ENCODE peak calls at places on chromosomes 7 and 10, in seven cellular contexts. One of them, this sample, is unnamed. For H3K27me3, the result is how much of the 10 kb centered on the place peaks cover.

GRCh38 chr7:37198906-37199485 is 249.7 kb downstream of the ELMO1 start:
- DNase-seq in Peyer's patch: peak
- DNase-seq in adrenal gland: peak
- DNase-seq in tibial artery: peak
- DNase-seq in upper lobe of right lung: peak
- DNase-seq in CD8-positive, alpha-beta T cell: peak
- DNase-seq in cardiac muscle cell: peak
- DNase-seq in this sample: peak

GRCh38 chr7:28955356-28955722 is 2.8 kb downstream of the TRIL start:
- DNase-seq in Peyer's patch: no peak
- DNase-seq in adrenal gland: no peak
- DNase-seq in cardiac muscle cell: no peak
- DNase-seq in tibial artery: no peak
- DNase-seq in upper lobe of right lung: no peak
- DNase-seq in CD8-positive, alpha-beta T cell: no peak
- DNase-seq in this sample: no peak

GRCh38 chr10:15200626-15201025 is 32.1 kb upstream of the NMT2 start:
- DNase-seq in adrenal gland: no peak
- DNase-seq in upper lobe of right lung: no peak
- DNase-seq in Peyer's patch: no peak
- DNase-seq in cardiac muscle cell: peak
- DNase-seq in tibial artery: no peak
- DNase-seq in CD8-positive, alpha-beta T cell: no peak
- DNase-seq in this sample: no peak

GRCh38 chr7:31443457-31443856 is 70.4 kb upstream of the ITPRID1 start:
- DNase-seq in adrenal gland: peak
- DNase-seq in cardiac muscle cell: peak
- DNase-seq in Peyer's patch: peak
- DNase-seq in tibial artery: no peak
- DNase-seq in upper lobe of right lung: no peak
- DNase-seq in CD8-positive, alpha-beta T cell: no peak
- DNase-seq in this sample: no peak

GRCh38 chr7:94509264-94509878 is at the start of gene CASD1:
- DNase-seq in CD8-positive, alpha-beta T cell: peak
- DNase-seq in Peyer's patch: peak
- DNase-seq in cardiac muscle cell: no peak
- DNase-seq in adrenal gland: peak
- DNase-seq in upper lobe of right lung: peak
- DNase-seq in tibial artery: peak
- DNase-seq in this sample: peak

GRCh38 chr10:124975977-124976514 is 34.1 kb downstream of the ZRANB1 start:
- DNase-seq in adrenal gland: no peak
- DNase-seq in cardiac muscle cell: peak
- DNase-seq in tibial artery: no peak
- DNase-seq in CD8-positive, alpha-beta T cell: no peak
- DNase-seq in Peyer's patch: no peak
- DNase-seq in upper lobe of right lung: no peak
- DNase-seq in this sample: no peak

GRCh38 chr10:63391812-63392211 is 74.0 kb downstream of the JMJD1C start:
- DNase-seq in CD8-positive, alpha-beta T cell: no peak
- DNase-seq in tibial artery: no peak
- DNase-seq in adrenal gland: no peak
- DNase-seq in upper lobe of right lung: no peak
- DNase-seq in cardiac muscle cell: peak
- DNase-seq in Peyer's patch: no peak
- DNase-seq in this sample: no peak

GRCh38 chr7:88311675-88312036 is 5.0 kb upstream of the STEAP4 start:
- DNase-seq in adrenal gland: peak
- DNase-seq in tibial artery: no peak
- DNase-seq in cardiac muscle cell: peak
- DNase-seq in Peyer's patch: no peak
- DNase-seq in upper lobe of right lung: no peak
- DNase-seq in CD8-positive, alpha-beta T cell: no peak
- DNase-seq in this sample: no peak

GRCh38 chr7:36037121-36037662 is 115.9 kb upstream of the EEPD1 start:
- DNase-seq in Peyer's patch: peak
- DNase-seq in tibial artery: peak
- DNase-seq in adrenal gland: peak
- DNase-seq in upper lobe of right lung: no peak
- DNase-seq in CD8-positive, alpha-beta T cell: no peak
- DNase-seq in cardiac muscle cell: peak
- DNase-seq in this sample: peak

GRCh38 chr10:131742371-131743000 is 158.3 kb upstream of the PPP2R2D start:
- DNase-seq in upper lobe of right lung: peak
- DNase-seq in tibial artery: peak
- DNase-seq in cardiac muscle cell: no peak
- DNase-seq in Peyer's patch: peak
- DNase-seq in adrenal gland: no peak
- DNase-seq in CD8-positive, alpha-beta T cell: no peak
- DNase-seq in this sample: no peak

GRCh38 chr10:33381897-33382578 is 47.6 kb upstream of the NRP1 start:
- DNase-seq in adrenal gland: no peak
- DNase-seq in cardiac muscle cell: peak
- DNase-seq in upper lobe of right lung: no peak
- DNase-seq in tibial artery: no peak
- DNase-seq in Peyer's patch: peak
- DNase-seq in CD8-positive, alpha-beta T cell: no peak
- DNase-seq in this sample: no peak

GRCh38 chr10:1416456-1417037 is 320.8 kb downstream of the ADARB2 start:
- DNase-seq in upper lobe of right lung: no peak
- DNase-seq in Peyer's patch: no peak
- DNase-seq in adrenal gland: no peak
- DNase-seq in cardiac muscle cell: no peak
- DNase-seq in CD8-positive, alpha-beta T cell: peak
- DNase-seq in tibial artery: no peak
- DNase-seq in this sample: no peak

GRCh38 chr10:101607124-101607523 is 19.0 kb downstream of the DPCD start:
- DNase-seq in adrenal gland: no peak
- DNase-seq in CD8-positive, alpha-beta T cell: no peak
- DNase-seq in upper lobe of right lung: no peak
- DNase-seq in cardiac muscle cell: no peak
- DNase-seq in Peyer's patch: no peak
- DNase-seq in tibial artery: no peak
- DNase-seq in this sample: no peak

GRCh38 chr7:77797734-77798393 is 370 bp downstream of the TMEM60 start:
- DNase-seq in tibial artery: peak
- DNase-seq in Peyer's patch: no peak
- DNase-seq in CD8-positive, alpha-beta T cell: no peak
- DNase-seq in upper lobe of right lung: peak
- DNase-seq in cardiac muscle cell: no peak
- DNase-seq in adrenal gland: peak
- DNase-seq in this sample: peak

GRCh38 chr7:5426226-5426475 is 2.5 kb upstream of the TNRC18 start:
- DNase-seq in cardiac muscle cell: no peak
- DNase-seq in adrenal gland: no peak
- DNase-seq in CD8-positive, alpha-beta T cell: no peak
- DNase-seq in Peyer's patch: no peak
- DNase-seq in tibial artery: no peak
- DNase-seq in upper lobe of right lung: no peak
- DNase-seq in this sample: no peak

GRCh38 chr10:126571203-126571602 is 99.3 kb downstream of the C10orf90 start:
- DNase-seq in Peyer's patch: no peak
- DNase-seq in tibial artery: no peak
- DNase-seq in CD8-positive, alpha-beta T cell: no peak
- DNase-seq in adrenal gland: no peak
- DNase-seq in cardiac muscle cell: no peak
- DNase-seq in upper lobe of right lung: no peak
- DNase-seq in this sample: no peak

GRCh38 chr7:5695709-5696345 is 85.6 kb downstream of the RNF216 start:
- DNase-seq in cardiac muscle cell: peak
- DNase-seq in Peyer's patch: no peak
- DNase-seq in tibial artery: peak
- DNase-seq in adrenal gland: no peak
- DNase-seq in upper lobe of right lung: no peak
- DNase-seq in CD8-positive, alpha-beta T cell: no peak
- DNase-seq in this sample: no peak

GRCh38 chr7:36473454-36474282 is 84.0 kb downstream of the ANLN start:
- DNase-seq in adrenal gland: peak
- DNase-seq in cardiac muscle cell: peak
- DNase-seq in CD8-positive, alpha-beta T cell: no peak
- DNase-seq in tibial artery: no peak
- DNase-seq in upper lobe of right lung: no peak
- DNase-seq in Peyer's patch: peak
- DNase-seq in this sample: peak

GRCh38 chr7:73519867-73520672 is 2.0 kb downstream of the BAZ1B start:
- DNase-seq in tibial artery: no peak
- DNase-seq in cardiac muscle cell: no peak
- DNase-seq in Peyer's patch: no peak
- DNase-seq in adrenal gland: no peak
- DNase-seq in upper lobe of right lung: no peak
- DNase-seq in CD8-positive, alpha-beta T cell: no peak
- DNase-seq in this sample: no peak
- H3K4me3 ChIP-seq in tibial artery: peak
- H3K4me3 ChIP-seq in cardiac muscle cell: peak
- H3K4me3 ChIP-seq in Peyer's patch: peak
- H3K4me3 ChIP-seq in adrenal gland: no peak
- H3K4me3 ChIP-seq in upper lobe of right lung: peak
- H3K4me3 ChIP-seq in CD8-positive, alpha-beta T cell: peak
- H3K4me3 ChIP-seq in this sample: peak

GRCh38 chr7:127154101-127154500 is 98.6 kb downstream of the GRM8 start:
- DNase-seq in tibial artery: no peak
- DNase-seq in adrenal gland: no peak
- DNase-seq in CD8-positive, alpha-beta T cell: no peak
- DNase-seq in Peyer's patch: no peak
- DNase-seq in cardiac muscle cell: no peak
- DNase-seq in upper lobe of right lung: no peak
- DNase-seq in this sample: no peak

GRCh38 chr7:127153315-127153714 is 99.4 kb downstream of the GRM8 start:
- DNase-seq in adrenal gland: no peak
- DNase-seq in cardiac muscle cell: no peak
- DNase-seq in tibial artery: no peak
- DNase-seq in upper lobe of right lung: no peak
- DNase-seq in CD8-positive, alpha-beta T cell: no peak
- DNase-seq in Peyer's patch: no peak
- DNase-seq in this sample: no peak

GRCh38 chr7:127154958-127155357 is 97.8 kb downstream of the GRM8 start:
- DNase-seq in upper lobe of right lung: no peak
- DNase-seq in adrenal gland: no peak
- DNase-seq in tibial artery: no peak
- DNase-seq in Peyer's patch: no peak
- DNase-seq in cardiac muscle cell: no peak
- DNase-seq in CD8-positive, alpha-beta T cell: no peak
- DNase-seq in this sample: no peak

DNA sequence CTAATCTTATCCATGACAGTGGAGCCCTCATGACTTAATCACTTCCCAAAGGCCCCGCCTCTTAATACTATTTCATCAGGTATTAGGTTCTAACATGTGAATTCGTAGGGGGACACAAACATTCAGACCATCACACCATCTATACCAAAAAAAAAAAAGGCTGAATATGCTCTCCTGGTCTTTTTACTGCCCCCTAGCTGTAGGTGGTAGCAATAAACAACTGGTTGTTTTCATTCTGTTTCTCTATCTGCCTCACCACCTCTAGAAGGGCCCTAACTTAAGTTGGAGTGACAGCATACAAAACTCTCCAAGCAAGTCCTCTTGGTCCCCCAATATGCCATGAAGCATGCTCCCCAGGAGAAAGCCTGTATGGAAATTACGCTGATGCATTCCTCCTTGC is 94.1 kb downstream of the GRM8 start:
- DNase-seq in tibial artery: no peak
- DNase-seq in Peyer's patch: no peak
- DNase-seq in upper lobe of right lung: no peak
- DNase-seq in CD8-positive, alpha-beta T cell: no peak
- DNase-seq in cardiac muscle cell: no peak
- DNase-seq in adrenal gland: no peak
- DNase-seq in this sample: no peak
- TF ChIP-seq CTCF in tibial artery: no peak
- TF ChIP-seq CTCF in Peyer's patch: no peak
- TF ChIP-seq CTCF in upper lobe of right lung: peak
- TF ChIP-seq CTCF in CD8-positive, alpha-beta T cell: peak
- TF ChIP-seq CTCF in cardiac muscle cell: no peak
- TF ChIP-seq CTCF in adrenal gland: no peak
- TF ChIP-seq CTCF in this sample: no peak

DNA sequence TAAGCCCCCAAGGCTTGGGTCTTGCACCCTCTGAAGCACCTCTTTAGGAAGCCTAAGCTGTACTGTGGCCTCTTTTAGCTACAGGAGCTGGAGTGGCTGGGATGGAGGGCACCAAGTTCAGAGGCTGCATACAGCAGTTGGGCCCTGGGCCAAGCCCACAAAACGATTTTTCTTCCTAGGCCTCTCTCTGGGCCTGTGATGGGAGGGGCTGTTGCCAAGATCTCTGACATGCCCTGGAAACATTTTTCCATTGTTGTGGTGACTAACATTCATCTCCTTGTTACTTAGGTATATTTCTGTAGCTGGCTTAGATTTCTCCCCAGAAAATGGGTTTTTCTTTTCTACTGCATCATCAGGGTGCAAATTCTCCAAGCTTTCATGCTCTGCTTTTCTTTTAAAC is 375.7 kb upstream of the NPSR1 start:
- DNase-seq in tibial artery: no peak
- DNase-seq in CD8-positive, alpha-beta T cell: no peak
- DNase-seq in upper lobe of right lung: no peak
- DNase-seq in Peyer's patch: no peak
- DNase-seq in cardiac muscle cell: peak
- DNase-seq in adrenal gland: no peak
- DNase-seq in this sample: no peak
- H3K27me3 ChIP-seq in tibial artery: under half
- H3K27me3 ChIP-seq in CD8-positive, alpha-beta T cell: under half
- H3K27me3 ChIP-seq in upper lobe of right lung: under half
- H3K27me3 ChIP-seq in Peyer's patch: under half
- H3K27me3 ChIP-seq in cardiac muscle cell: under half
- H3K27me3 ChIP-seq in adrenal gland: under half
- H3K27me3 ChIP-seq in this sample: under half

GRCh38 chr7:21923663-21924062 is 22.0 kb downstream of the CDCA7L start:
- DNase-seq in CD8-positive, alpha-beta T cell: no peak
- DNase-seq in tibial artery: no peak
- DNase-seq in upper lobe of right lung: no peak
- DNase-seq in cardiac muscle cell: peak
- DNase-seq in adrenal gland: no peak
- DNase-seq in Peyer's patch: no peak
- DNase-seq in this sample: no peak

GRCh38 chr7:21916629-21917028 is 29.1 kb downstream of the CDCA7L start:
- DNase-seq in cardiac muscle cell: no peak
- DNase-seq in tibial artery: no peak
- DNase-seq in adrenal gland: no peak
- DNase-seq in upper lobe of right lung: no peak
- DNase-seq in CD8-positive, alpha-beta T cell: no peak
- DNase-seq in Peyer's patch: no peak
- DNase-seq in this sample: no peak

GRCh38 chr7:21922605-21923004 is 23.1 kb downstream of the CDCA7L start:
- DNase-seq in CD8-positive, alpha-beta T cell: no peak
- DNase-seq in adrenal gland: no peak
- DNase-seq in cardiac muscle cell: no peak
- DNase-seq in tibial artery: no peak
- DNase-seq in upper lobe of right lung: no peak
- DNase-seq in Peyer's patch: no peak
- DNase-seq in this sample: no peak

GRCh38 chr7:21916176-21916575 is 29.5 kb downstream of the CDCA7L start:
- DNase-seq in cardiac muscle cell: no peak
- DNase-seq in tibial artery: no peak
- DNase-seq in Peyer's patch: no peak
- DNase-seq in upper lobe of right lung: no peak
- DNase-seq in adrenal gland: no peak
- DNase-seq in CD8-positive, alpha-beta T cell: no peak
- DNase-seq in this sample: no peak

GRCh38 chr7:21920931-21921330 is 24.8 kb downstream of the CDCA7L start:
- DNase-seq in tibial artery: no peak
- DNase-seq in upper lobe of right lung: no peak
- DNase-seq in adrenal gland: no peak
- DNase-seq in Peyer's patch: no peak
- DNase-seq in cardiac muscle cell: no peak
- DNase-seq in CD8-positive, alpha-beta T cell: no peak
- DNase-seq in this sample: no peak
- H3K4me3 ChIP-seq in tibial artery: no peak
- H3K4me3 ChIP-seq in upper lobe of right lung: no peak
- H3K4me3 ChIP-seq in adrenal gland: no peak
- H3K4me3 ChIP-seq in Peyer's patch: no peak
- H3K4me3 ChIP-seq in cardiac muscle cell: no peak
- H3K4me3 ChIP-seq in CD8-positive, alpha-beta T cell: no peak
- H3K4me3 ChIP-seq in this sample: no peak